ENCODE peak calls at places on chromosomes 16 and 17, in nine cellular contexts. O is nephron progenitor cell, H is endothelial cell, C is heart left ventricle, I is PC-9, S is OCI-LY7, D is thoracic aorta, K is mammary epithelial cell, L is breast epithelium. T is an unnamed sample.

GRCh38 chr17:56136316-56136715 is 17.0 kb upstream of the ANKFN1 start:
- DNase-seq in O (no peak), L (no peak), S (no peak), C (no peak), I (no peak), H (no peak), K (no peak), D (no peak), T (no peak)

GRCh38 chr17:7548585-7549400 is at the start of gene TNFSF12:
- DNase-seq in C (peak; percentile 87), O (peak; percentile 69), D (no peak), K (no peak), S (no peak), L (peak; percentile 27), H (peak; percentile 44), I (peak; percentile 48), T (peak; percentile 76)

GRCh38 chr16:74747716-74748041 is 26.9 kb downstream of the FA2H start:
- DNase-seq in H (no peak), S (no peak), I (no peak), O (no peak), D (no peak), K (no peak), L (no peak), C (no peak), T (no peak)

GRCh38 chr17:9907883-9908648 is 3.0 kb upstream of the RCVRN start:
- DNase-seq in H (no peak), I (no peak), K (no peak), O (peak; percentile 44), C (no peak), L (no peak), D (no peak), S (no peak), T (no peak)

GRCh38 chr17:39001703-39002637 is 34.8 kb upstream of the FBXO47 start:
- DNase-seq in S (no peak), D (peak; percentile 57), I (peak; percentile 81), C (peak; percentile 90), O (no peak), K (peak; percentile 88), H (no peak), L (peak; percentile 73), T (no peak)

GRCh38 chr17:63914471-63914870 is 3.4 kb upstream of the CSHL1 start:
- DNase-seq in K (no peak), S (no peak), H (no peak), I (no peak), L (no peak), O (no peak), D (no peak), C (no peak), T (no peak)

GRCh38 chr16:69691980-69692911 is 34.1 kb downstream of the NQO1 start:
- DNase-seq in H (no peak), O (no peak), K (peak; percentile 81), C (no peak), I (no peak), S (peak; percentile 35), L (no peak), D (no peak), T (no peak)

GRCh38 chr16:47016700-47017133 is 43.2 kb upstream of the DNAJA2 start:
- DNase-seq in C (no peak), O (no peak), S (no peak), L (no peak), K (no peak), I (no peak), H (no peak), D (no peak), T (peak; percentile 81)

GRCh38 chr16:81175325-81175891 is 63.1 kb upstream of the BCO1 start:
- DNase-seq in S (no peak), I (peak; percentile 49), C (no peak), D (no peak), L (no peak), H (no peak), K (peak; percentile 53), O (no peak), T (no peak)

GRCh38 chr16:89860747-89861304 is 12.6 kb upstream of the TCF25 start:
- DNase-seq in S (peak; percentile 77), O (peak; percentile 80), H (peak; percentile 81), C (peak; percentile 65), I (peak; percentile 83), K (peak; percentile 32), L (no peak), D (no peak), T (peak; percentile 95)
- TF ChIP-seq CTCF in S (peak; percentile 96), O (peak; percentile 96), H (peak; percentile 95), C (peak; percentile 87), I (peak; percentile 99), K (peak; percentile 98), L (peak; percentile 88), D (peak; percentile 95), T (peak; percentile 100)

DNA sequence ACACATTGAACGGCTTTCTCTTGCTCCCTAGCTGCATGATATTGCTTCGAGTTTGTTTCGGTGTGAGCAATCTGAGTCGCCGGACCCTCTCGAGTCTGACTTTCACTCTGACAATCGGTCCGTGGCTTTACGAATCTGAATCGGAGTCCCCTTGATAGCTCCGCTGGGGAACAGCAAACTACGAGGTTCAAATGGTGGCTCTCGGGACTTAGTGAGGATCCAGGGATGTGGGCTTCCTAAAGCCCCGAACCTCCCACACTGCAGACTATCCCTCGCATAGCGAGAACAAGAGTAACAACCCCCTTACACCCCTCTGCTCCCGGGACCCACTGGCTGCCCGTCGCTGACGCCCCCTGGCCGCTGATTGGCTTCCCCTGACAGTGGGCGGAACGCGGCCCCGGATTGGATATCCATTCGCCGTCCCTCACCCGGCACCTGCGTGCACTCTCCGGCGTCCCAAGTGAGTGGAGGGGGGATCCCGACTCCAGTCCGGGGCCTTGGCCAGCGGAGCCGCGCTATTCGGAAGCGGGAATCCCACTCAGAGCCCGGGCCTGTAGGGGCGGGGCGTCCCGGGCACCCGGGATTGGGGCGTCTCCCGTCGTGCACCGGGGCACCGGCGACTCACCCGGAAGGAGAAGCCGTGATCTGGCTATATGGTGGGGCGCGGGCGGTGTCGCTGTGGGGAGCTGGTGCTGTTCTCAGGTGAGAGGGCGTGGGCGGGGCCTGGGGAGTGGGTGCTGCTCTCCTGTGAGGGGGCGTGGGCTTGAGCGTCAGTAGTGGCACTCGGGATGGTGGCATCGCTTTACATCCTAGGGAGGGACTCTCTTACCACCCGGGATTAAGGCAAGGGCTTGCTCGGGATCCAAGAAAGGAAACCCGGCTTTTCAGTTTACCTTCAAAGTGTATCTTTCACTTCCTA is at the start of gene SNX11:
- DNase-seq in I (peak; percentile 94), D (peak; percentile 64), H (peak; percentile 91), K (peak; percentile 92), S (peak; percentile 86), O (peak; percentile 91), C (peak; percentile 95), L (peak; percentile 87), T (peak; percentile 82)
- TF ChIP-seq CTCF in I (peak; percentile 50), D (no peak), H (no peak), K (peak; percentile 28), S (peak; percentile 48), O (no peak), C (peak; percentile 39), L (no peak), T (peak; percentile 9)

GRCh38 chr16:20740901-20741491 is 622 bp downstream of the THUMPD1 start:
- DNase-seq in S (peak; percentile 88), K (peak; percentile 68), O (peak; percentile 89), I (peak; percentile 86), C (peak; percentile 90), D (peak; percentile 45), L (peak; percentile 86), H (peak; percentile 81), T (peak; percentile 88)

GRCh38 chr16:20743591-20743990 is 2.0 kb upstream of the THUMPD1 start:
- DNase-seq in C (no peak), L (no peak), I (no peak), K (no peak), D (no peak), S (no peak), H (no peak), O (no peak), T (no peak)

GRCh38 chr16:20744922-20745440 is 3.4 kb upstream of the THUMPD1 start:
- DNase-seq in K (no peak), I (no peak), H (no peak), C (peak; percentile 30), D (no peak), L (no peak), S (no peak), O (no peak), T (no peak)

GRCh38 chr16:20740007-20740883 is 1.4 kb downstream of the THUMPD1 start:
- DNase-seq in L (no peak), H (peak; percentile 9), D (no peak), K (peak; percentile 42), S (peak; percentile 59), I (peak; percentile 1), O (no peak), C (no peak), T (no peak)

DNA sequence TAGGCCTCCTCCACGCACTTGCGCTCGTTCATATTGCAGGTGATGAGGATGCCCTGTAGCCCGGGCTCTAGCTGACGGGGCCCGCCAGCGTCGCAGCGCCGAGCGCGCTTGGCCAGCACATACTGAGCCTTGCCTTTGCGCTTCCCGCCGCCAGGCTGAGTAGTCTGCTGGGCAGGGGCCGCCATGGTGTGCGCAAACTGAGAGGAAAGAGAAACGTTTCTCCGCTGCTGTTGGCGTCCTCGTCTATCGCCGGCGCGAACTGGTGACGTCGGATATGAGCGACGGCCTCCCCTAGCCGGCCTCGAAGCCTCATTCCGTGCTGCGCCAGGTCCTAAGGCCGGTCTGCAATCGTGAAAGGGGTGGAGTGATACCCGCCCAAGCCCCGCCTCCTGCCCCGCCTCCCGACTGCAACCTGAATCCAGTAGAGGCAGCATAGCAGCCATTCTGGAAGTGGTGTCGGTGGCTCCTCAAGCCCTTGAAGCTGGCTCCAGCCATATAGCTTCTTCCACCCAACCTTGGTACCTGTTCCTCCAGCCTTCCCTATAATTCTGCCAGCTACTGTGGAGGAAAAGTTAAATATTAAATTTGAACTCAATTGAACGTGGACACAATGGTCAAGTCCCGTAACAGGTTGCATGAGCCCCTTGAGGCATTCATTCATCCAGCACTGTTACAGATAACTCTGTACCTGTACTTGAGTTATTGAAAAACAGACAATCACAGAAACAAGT is at the start of gene THUMPD1:
- DNase-seq in S (peak; percentile 96), L (peak; percentile 94), K (peak; percentile 89), I (peak; percentile 94), C (peak; percentile 97), H (peak; percentile 92), O (peak; percentile 97), D (peak; percentile 91), T (peak; percentile 93)
- TF ChIP-seq CTCF in S (peak; percentile 40), L (no peak), K (peak; percentile 39), I (no peak), C (no peak), H (no peak), O (no peak), D (peak; percentile 24), T (no peak)

GRCh38 chr16:50207652-50208051 is 54.5 kb downstream of the TENT4B start:
- DNase-seq in D (no peak), K (no peak), H (no peak), L (no peak), C (no peak), O (no peak), S (no peak), I (no peak), T (no peak)

GRCh38 chr16:50209548-50210265 is 56.6 kb downstream of the TENT4B start:
- DNase-seq in C (no peak), I (no peak), S (peak; percentile 19), L (no peak), K (no peak), O (no peak), D (no peak), H (no peak), T (no peak)

GRCh38 chr16:50213939-50214519 is 52.3 kb upstream of the ADCY7 start:
- DNase-seq in H (no peak), K (peak; percentile 46), O (no peak), L (no peak), C (no peak), S (peak; percentile 55), I (no peak), D (no peak), T (peak; percentile 47)

GRCh38 chr16:50208460-50208931 is 55.4 kb downstream of the TENT4B start:
- DNase-seq in K (peak; percentile 63), I (no peak), O (no peak), C (no peak), D (no peak), S (no peak), H (no peak), L (no peak), T (no peak)

GRCh38 chr16:50210266-50211038 is 55.9 kb upstream of the ADCY7 start:
- DNase-seq in S (peak; percentile 77), I (peak; percentile 53), L (peak; percentile 58), O (peak; percentile 61), K (peak; percentile 62), H (peak; percentile 63), D (no peak), C (peak; percentile 89), T (peak; percentile 64)
- TF ChIP-seq CTCF in S (peak; percentile 86), I (peak; percentile 68), L (no peak), O (peak; percentile 61), K (peak; percentile 77), H (peak; percentile 20), D (peak; percentile 54), C (peak; percentile 62), T (peak; percentile 69)

T was measured in GM20000.